ENCODE peak calls at places on chromosomes 16 and 17, in eight cellular contexts. One of them, this sample, is unnamed.

GRCh38 chr17:16379654-16380053 is 1.2 kb upstream of the UBB start:
- DNase-seq in bronchial epithelial cell: no peak
- DNase-seq in activated T-cell treated with anti-CD3 and anti-CD28 coated beads for 4 hours: no peak
- DNase-seq in T-cell: no peak
- DNase-seq in iPS DF 6.9: no peak
- DNase-seq in activated T-helper 1 cell treated with Interleukin-2 at 50 U/mL for 16 hours: no peak
- DNase-seq in hippocampal formation: no peak
- DNase-seq in AG08395: no peak
- DNase-seq in this sample: no peak

GRCh38 chr17:1490643-1491405 is 1.7 kb downstream of the MYO1C start:
- DNase-seq in iPS DF 6.9: no peak
- DNase-seq in bronchial epithelial cell: peak; percentile 30
- DNase-seq in activated T-helper 1 cell treated with Interleukin-2 at 50 U/mL for 16 hours: peak; percentile 45
- DNase-seq in activated T-cell treated with anti-CD3 and anti-CD28 coated beads for 4 hours: peak; percentile 49
- DNase-seq in T-cell: no peak
- DNase-seq in AG08395: peak; percentile 59
- DNase-seq in hippocampal formation: peak; percentile 26
- DNase-seq in this sample: peak; percentile 66

GRCh38 chr17:13204607-13205237 is 186.9 kb upstream of the ELAC2 start:
- DNase-seq in T-cell: no peak
- DNase-seq in activated T-cell treated with anti-CD3 and anti-CD28 coated beads for 4 hours: no peak
- DNase-seq in iPS DF 6.9: no peak
- DNase-seq in hippocampal formation: no peak
- DNase-seq in activated T-helper 1 cell treated with Interleukin-2 at 50 U/mL for 16 hours: no peak
- DNase-seq in bronchial epithelial cell: no peak
- DNase-seq in AG08395: no peak
- DNase-seq in this sample: no peak

GRCh38 chr17:64269687-64270649 is 6.9 kb upstream of the TEX2 start:
- DNase-seq in AG08395: no peak
- DNase-seq in activated T-helper 1 cell treated with Interleukin-2 at 50 U/mL for 16 hours: no peak
- DNase-seq in bronchial epithelial cell: no peak
- DNase-seq in iPS DF 6.9: no peak
- DNase-seq in T-cell: no peak
- DNase-seq in activated T-cell treated with anti-CD3 and anti-CD28 coated beads for 4 hours: no peak
- DNase-seq in hippocampal formation: no peak
- DNase-seq in this sample: no peak

GRCh38 chr16:56252835-56253234 is 61.5 kb downstream of the GNAO1 start:
- DNase-seq in T-cell: no peak
- DNase-seq in activated T-helper 1 cell treated with Interleukin-2 at 50 U/mL for 16 hours: no peak
- DNase-seq in AG08395: peak; percentile 57
- DNase-seq in iPS DF 6.9: no peak
- DNase-seq in activated T-cell treated with anti-CD3 and anti-CD28 coated beads for 4 hours: no peak
- DNase-seq in bronchial epithelial cell: no peak
- DNase-seq in hippocampal formation: no peak
- DNase-seq in this sample: no peak

GRCh38 chr17:79033046-79033616 is 9.2 kb downstream of the C1QTNF1 start:
- DNase-seq in activated T-helper 1 cell treated with Interleukin-2 at 50 U/mL for 16 hours: no peak
- DNase-seq in hippocampal formation: no peak
- DNase-seq in AG08395: no peak
- DNase-seq in activated T-cell treated with anti-CD3 and anti-CD28 coated beads for 4 hours: no peak
- DNase-seq in iPS DF 6.9: no peak
- DNase-seq in bronchial epithelial cell: no peak
- DNase-seq in T-cell: no peak
- DNase-seq in this sample: no peak

GRCh38 chr16:8632675-8633182 is 11.2 kb downstream of the METTL22 start:
- DNase-seq in bronchial epithelial cell: no peak
- DNase-seq in AG08395: no peak
- DNase-seq in activated T-helper 1 cell treated with Interleukin-2 at 50 U/mL for 16 hours: no peak
- DNase-seq in activated T-cell treated with anti-CD3 and anti-CD28 coated beads for 4 hours: no peak
- DNase-seq in hippocampal formation: no peak
- DNase-seq in iPS DF 6.9: no peak
- DNase-seq in T-cell: no peak
- DNase-seq in this sample: no peak

GRCh38 chr17:12927541-12928425 is 90.0 kb downstream of the ELAC2 start:
- DNase-seq in T-cell: no peak
- DNase-seq in AG08395: no peak
- DNase-seq in hippocampal formation: no peak
- DNase-seq in activated T-helper 1 cell treated with Interleukin-2 at 50 U/mL for 16 hours: no peak
- DNase-seq in bronchial epithelial cell: no peak
- DNase-seq in iPS DF 6.9: no peak
- DNase-seq in activated T-cell treated with anti-CD3 and anti-CD28 coated beads for 4 hours: no peak
- DNase-seq in this sample: no peak

GRCh38 chr16:27254262-27254811 is 14.2 kb downstream of the NSMCE1 start:
- DNase-seq in iPS DF 6.9: no peak
- DNase-seq in activated T-cell treated with anti-CD3 and anti-CD28 coated beads for 4 hours: no peak
- DNase-seq in T-cell: no peak
- DNase-seq in activated T-helper 1 cell treated with Interleukin-2 at 50 U/mL for 16 hours: no peak
- DNase-seq in AG08395: no peak
- DNase-seq in hippocampal formation: no peak
- DNase-seq in bronchial epithelial cell: no peak
- DNase-seq in this sample: no peak

GRCh38 chr16:57694556-57695377 is at the start of gene DRC7:
- DNase-seq in bronchial epithelial cell: peak; percentile 47
- DNase-seq in T-cell: peak; percentile 7
- DNase-seq in hippocampal formation: peak; percentile 31
- DNase-seq in activated T-cell treated with anti-CD3 and anti-CD28 coated beads for 4 hours: no peak
- DNase-seq in iPS DF 6.9: peak; percentile 57
- DNase-seq in activated T-helper 1 cell treated with Interleukin-2 at 50 U/mL for 16 hours: no peak
- DNase-seq in AG08395: peak; percentile 42
- DNase-seq in this sample: no peak

GRCh38 chr17:78558181-78558850 is 18.9 kb downstream of the DNAH17 start:
- DNase-seq in bronchial epithelial cell: no peak
- DNase-seq in iPS DF 6.9: no peak
- DNase-seq in activated T-helper 1 cell treated with Interleukin-2 at 50 U/mL for 16 hours: no peak
- DNase-seq in hippocampal formation: no peak
- DNase-seq in AG08395: peak; percentile 48
- DNase-seq in T-cell: no peak
- DNase-seq in activated T-cell treated with anti-CD3 and anti-CD28 coated beads for 4 hours: no peak
- DNase-seq in this sample: no peak

GRCh38 chr17:15171433-15172047 is 93.6 kb downstream of the PMP22 start:
- DNase-seq in hippocampal formation: peak; percentile 51
- DNase-seq in iPS DF 6.9: peak; percentile 50
- DNase-seq in activated T-cell treated with anti-CD3 and anti-CD28 coated beads for 4 hours: no peak
- DNase-seq in activated T-helper 1 cell treated with Interleukin-2 at 50 U/mL for 16 hours: no peak
- DNase-seq in bronchial epithelial cell: peak; percentile 57
- DNase-seq in AG08395: peak; percentile 82
- DNase-seq in T-cell: no peak
- DNase-seq in this sample: no peak

GRCh38 chr17:41810659-41811548 is 845 bp downstream of the P3H4 start:
- DNase-seq in activated T-cell treated with anti-CD3 and anti-CD28 coated beads for 4 hours: peak; percentile 11
- DNase-seq in AG08395: no peak
- DNase-seq in iPS DF 6.9: no peak
- DNase-seq in bronchial epithelial cell: no peak
- DNase-seq in hippocampal formation: no peak
- DNase-seq in T-cell: no peak
- DNase-seq in activated T-helper 1 cell treated with Interleukin-2 at 50 U/mL for 16 hours: no peak
- DNase-seq in this sample: no peak

GRCh38 chr17:41785091-41785875 is 1.2 kb downstream of the JUP start:
- DNase-seq in AG08395: no peak
- DNase-seq in T-cell: no peak
- DNase-seq in hippocampal formation: no peak
- DNase-seq in activated T-cell treated with anti-CD3 and anti-CD28 coated beads for 4 hours: no peak
- DNase-seq in iPS DF 6.9: no peak
- DNase-seq in bronchial epithelial cell: peak; percentile 66
- DNase-seq in activated T-helper 1 cell treated with Interleukin-2 at 50 U/mL for 16 hours: no peak
- DNase-seq in this sample: no peak

GRCh38 chr17:65359016-65359415 is 202.4 kb downstream of the AXIN2 start:
- DNase-seq in hippocampal formation: no peak
- DNase-seq in iPS DF 6.9: no peak
- DNase-seq in AG08395: peak; percentile 81
- DNase-seq in bronchial epithelial cell: peak; percentile 85
- DNase-seq in activated T-cell treated with anti-CD3 and anti-CD28 coated beads for 4 hours: no peak
- DNase-seq in T-cell: no peak
- DNase-seq in activated T-helper 1 cell treated with Interleukin-2 at 50 U/mL for 16 hours: no peak
- DNase-seq in this sample: no peak

GRCh38 chr16:84663433-84664101 is 15.3 kb downstream of the KLHL36 start:
- DNase-seq in iPS DF 6.9: no peak
- DNase-seq in activated T-helper 1 cell treated with Interleukin-2 at 50 U/mL for 16 hours: no peak
- DNase-seq in T-cell: no peak
- DNase-seq in activated T-cell treated with anti-CD3 and anti-CD28 coated beads for 4 hours: no peak
- DNase-seq in bronchial epithelial cell: no peak
- DNase-seq in hippocampal formation: no peak
- DNase-seq in AG08395: no peak
- DNase-seq in this sample: no peak

GRCh38 chr16:65634291-65634690 is 512.4 kb upstream of the CDH11 start:
- DNase-seq in iPS DF 6.9: no peak
- DNase-seq in hippocampal formation: no peak
- DNase-seq in activated T-cell treated with anti-CD3 and anti-CD28 coated beads for 4 hours: no peak
- DNase-seq in T-cell: no peak
- DNase-seq in AG08395: no peak
- DNase-seq in bronchial epithelial cell: peak; percentile 38
- DNase-seq in activated T-helper 1 cell treated with Interleukin-2 at 50 U/mL for 16 hours: no peak
- DNase-seq in this sample: no peak

GRCh38 chr16:17367932-17368331 is 102.8 kb downstream of the XYLT1 start:
- DNase-seq in AG08395: peak; percentile 80
- DNase-seq in bronchial epithelial cell: no peak
- DNase-seq in activated T-helper 1 cell treated with Interleukin-2 at 50 U/mL for 16 hours: no peak
- DNase-seq in iPS DF 6.9: peak; percentile 70
- DNase-seq in T-cell: no peak
- DNase-seq in hippocampal formation: no peak
- DNase-seq in activated T-cell treated with anti-CD3 and anti-CD28 coated beads for 4 hours: no peak
- DNase-seq in this sample: no peak

GRCh38 chr17:1413281-1413791 is 13.3 kb upstream of the YWHAE start:
- DNase-seq in AG08395: peak; percentile 66
- DNase-seq in T-cell: no peak
- DNase-seq in activated T-helper 1 cell treated with Interleukin-2 at 50 U/mL for 16 hours: no peak
- DNase-seq in activated T-cell treated with anti-CD3 and anti-CD28 coated beads for 4 hours: no peak
- DNase-seq in bronchial epithelial cell: peak; percentile 60
- DNase-seq in hippocampal formation: no peak
- DNase-seq in iPS DF 6.9: no peak
- DNase-seq in this sample: no peak

GRCh38 chr16:53356478-53357207 is 77.6 kb upstream of the RBL2 start:
- DNase-seq in AG08395: no peak
- DNase-seq in bronchial epithelial cell: no peak
- DNase-seq in iPS DF 6.9: no peak
- DNase-seq in activated T-cell treated with anti-CD3 and anti-CD28 coated beads for 4 hours: no peak
- DNase-seq in activated T-helper 1 cell treated with Interleukin-2 at 50 U/mL for 16 hours: no peak
- DNase-seq in T-cell: no peak
- DNase-seq in hippocampal formation: no peak
- DNase-seq in this sample: no peak

GRCh38 chr16:70470927-70471341 is 16.5 kb downstream of the FCSK start:
- DNase-seq in hippocampal formation: no peak
- DNase-seq in activated T-cell treated with anti-CD3 and anti-CD28 coated beads for 4 hours: no peak
- DNase-seq in bronchial epithelial cell: no peak
- DNase-seq in iPS DF 6.9: no peak
- DNase-seq in T-cell: no peak
- DNase-seq in AG08395: peak; percentile 43
- DNase-seq in activated T-helper 1 cell treated with Interleukin-2 at 50 U/mL for 16 hours: no peak
- DNase-seq in this sample: no peak

GRCh38 chr17:47707056-47707791 is 13.3 kb downstream of the TBKBP1 start:
- DNase-seq in iPS DF 6.9: no peak
- DNase-seq in activated T-cell treated with anti-CD3 and anti-CD28 coated beads for 4 hours: no peak
- DNase-seq in AG08395: no peak
- DNase-seq in T-cell: no peak
- DNase-seq in activated T-helper 1 cell treated with Interleukin-2 at 50 U/mL for 16 hours: no peak
- DNase-seq in hippocampal formation: peak; percentile 41
- DNase-seq in bronchial epithelial cell: no peak
- DNase-seq in this sample: no peak

GRCh38 chr17:68142595-68142994 is 105.2 kb upstream of the AMZ2 start:
- DNase-seq in activated T-helper 1 cell treated with Interleukin-2 at 50 U/mL for 16 hours: no peak
- DNase-seq in AG08395: no peak
- DNase-seq in iPS DF 6.9: no peak
- DNase-seq in hippocampal formation: no peak
- DNase-seq in T-cell: no peak
- DNase-seq in activated T-cell treated with anti-CD3 and anti-CD28 coated beads for 4 hours: no peak
- DNase-seq in bronchial epithelial cell: no peak
- DNase-seq in this sample: no peak

GRCh38 chr16:6286176-6286575 is 1046.5 kb upstream of the RBFOX1 start:
- DNase-seq in activated T-cell treated with anti-CD3 and anti-CD28 coated beads for 4 hours: no peak
- DNase-seq in bronchial epithelial cell: no peak
- DNase-seq in T-cell: no peak
- DNase-seq in AG08395: no peak
- DNase-seq in activated T-helper 1 cell treated with Interleukin-2 at 50 U/mL for 16 hours: no peak
- DNase-seq in hippocampal formation: no peak
- DNase-seq in iPS DF 6.9: no peak
- DNase-seq in this sample: no peak

This sample was measured in CD4-positive, alpha-beta T cell.